ENCODE peak calls at places on chromosomes 16 and 17, in seven cellular contexts. X is neural progenitor cell, H is pancreas, J is cardiac muscle cell, C is left ventricle myocardium inferior, G is esophagus muscularis mucosa, F is hepatocyte. D is an unnamed sample.

GRCh38 chr16:15493416-15494181 is 59.2 kb downstream of the BMERB1 start:
- DNase-seq in J (no peak), H (no peak), C (no peak), X (no peak), G (no peak), F (no peak), D (no peak)

GRCh38 chr16:75011634-75012307 is 12.9 kb downstream of the ZNRF1 start:
- DNase-seq in X (no peak), G (no peak), H (no peak), J (no peak), C (no peak), F (peak; percentile 35), D (no peak)

GRCh38 chr16:86619263-86619935 is 41.0 kb downstream of the FOXL1 start:
- DNase-seq in F (no peak), G (no peak), H (no peak), J (no peak), C (no peak), X (no peak), D (no peak)

GRCh38 chr16:83356266-83356665 is 451.5 kb upstream of the HSBP1 start:
- DNase-seq in C (no peak), F (peak; percentile 86), H (peak; percentile 13), J (peak; percentile 81), X (peak; percentile 82), G (no peak), D (no peak)

GRCh38 chr17:75515523-75516254 is at the start of gene CASKIN2:
- DNase-seq in J (peak; percentile 95), G (peak; percentile 97), C (peak; percentile 98), X (peak; percentile 97), F (peak; percentile 98), H (peak; percentile 96), D (peak; percentile 98)

GRCh38 chr16:25063865-25064264 is 47.7 kb upstream of the LCMT1 start:
- DNase-seq in C (peak; percentile 35), F (no peak), G (no peak), X (no peak), H (no peak), J (peak; percentile 15), D (no peak)

GRCh38 chr16:2952679-2953078 is 11.4 kb upstream of the KREMEN2 start:
- DNase-seq in G (no peak), F (no peak), C (no peak), J (no peak), H (no peak), X (no peak), D (no peak)

GRCh38 chr17:17823433-17824118 is 13.2 kb downstream of the SREBF1 start:
- DNase-seq in G (peak; percentile 97), H (peak; percentile 84), C (peak; percentile 86), X (peak; percentile 99), J (peak; percentile 96), F (peak; percentile 97), D (peak; percentile 88)

GRCh38 chr16:12907670-12908233 is 6.4 kb downstream of the SHISA9 start:
- DNase-seq in J (no peak), H (no peak), C (no peak), X (peak; percentile 58), F (no peak), G (no peak), D (no peak)

GRCh38 chr16:75908718-75909117 is 182.4 kb upstream of the CPHXL start:
- DNase-seq in X (no peak), H (no peak), C (no peak), J (no peak), G (no peak), F (no peak), D (no peak)

GRCh38 chr17:34163681-34164080 is 91.4 kb upstream of the CCL2 start:
- DNase-seq in J (peak; percentile 32), X (peak; percentile 64), F (peak; percentile 33), C (no peak), G (no peak), H (no peak), D (no peak)

GRCh38 chr17:22694362-22695227 is 1002.3 kb downstream of the KCNJ18 start:
- DNase-seq in X (no peak), H (no peak), F (no peak), J (no peak), C (no peak), G (peak; percentile 83), D (no peak)

GRCh38 chr17:8173871-8174322 is 2.3 kb downstream of the TMEM107 start:
- DNase-seq in H (no peak), C (no peak), X (peak; percentile 65), F (peak; percentile 44), J (no peak), G (no peak), D (no peak)

DNA sequence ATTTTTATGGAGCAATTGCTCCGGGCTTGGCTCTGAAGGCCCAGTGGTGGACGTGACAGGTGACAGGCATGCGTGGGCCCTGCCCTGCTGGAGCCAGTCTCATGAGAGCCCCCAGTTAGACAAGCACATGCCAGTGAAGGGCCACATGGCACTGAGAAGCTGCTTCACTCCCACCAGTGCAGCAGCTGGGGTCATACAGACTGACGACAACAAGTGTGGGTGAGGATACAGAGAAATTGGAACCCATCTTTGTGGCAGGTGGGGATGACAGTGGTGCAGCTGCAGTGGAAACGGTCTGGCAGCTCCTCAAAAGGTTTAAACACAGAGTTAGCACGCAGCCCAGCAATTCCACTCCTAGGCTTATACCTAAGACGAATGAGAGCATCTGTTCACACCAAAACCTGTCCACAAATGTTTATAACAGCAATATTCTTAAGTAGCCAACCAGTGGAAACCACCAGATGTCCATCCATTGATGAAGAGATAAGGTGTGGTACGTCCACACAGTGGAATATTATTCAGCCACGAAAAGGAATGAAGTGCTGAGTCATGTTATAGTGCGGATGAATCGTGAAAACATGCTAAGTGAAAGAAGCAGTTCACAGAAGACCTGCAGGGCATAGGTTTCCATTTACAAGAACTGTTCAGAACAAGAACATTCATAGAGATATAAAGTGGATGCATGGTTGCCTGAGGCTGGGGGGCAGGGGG is 12.5 kb upstream of the CIBAR2 start:
- DNase-seq in X (no peak), J (no peak), H (no peak), F (no peak), C (no peak), G (no peak), D (no peak)
- H3K4me3 ChIP-seq in X (no peak overlapping the region), J (no peak overlapping the region), H (no peak overlapping the region), F (no peak overlapping the region), C (no peak overlapping the region), G (no peak overlapping the region), D (no peak overlapping the region)

GRCh38 chr16:35562919-35563318 is 2103.5 kb downstream of the TP53TG3F start:
- DNase-seq in H (no peak), J (no peak), C (no peak), F (no peak), G (peak; percentile 79), X (no peak), D (no peak)

GRCh38 chr16:35562471-35562870 is 2103.1 kb downstream of the TP53TG3F start:
- DNase-seq in J (no peak), H (no peak), X (no peak), G (no peak), F (no peak), C (no peak), D (no peak)

GRCh38 chr16:35564148-35564547 is 2104.7 kb downstream of the TP53TG3F start:
- DNase-seq in C (no peak), F (no peak), X (no peak), J (no peak), G (no peak), H (no peak), D (no peak)

GRCh38 chr16:35565626-35566025 is 2106.2 kb downstream of the TP53TG3F start:
- DNase-seq in X (no peak), F (no peak), G (no peak), H (no peak), J (no peak), C (no peak), D (no peak)

GRCh38 chr16:35564889-35565288 is 2105.5 kb downstream of the TP53TG3F start:
- DNase-seq in F (no peak), X (no peak), G (peak; percentile 91), J (no peak), H (no peak), C (no peak), D (no peak)
- H3K9me3 ChIP-seq in F (no peaks in the 10 kb centered on the region), X (peaks cover 3% of the 10 kb centered on the region), G (no peaks in the 10 kb centered on the region), J (no peaks in the 10 kb centered on the region), H (no peaks in the 10 kb centered on the region), C (no peaks in the 10 kb centered on the region), D (no peaks in the 10 kb centered on the region)

DNA sequence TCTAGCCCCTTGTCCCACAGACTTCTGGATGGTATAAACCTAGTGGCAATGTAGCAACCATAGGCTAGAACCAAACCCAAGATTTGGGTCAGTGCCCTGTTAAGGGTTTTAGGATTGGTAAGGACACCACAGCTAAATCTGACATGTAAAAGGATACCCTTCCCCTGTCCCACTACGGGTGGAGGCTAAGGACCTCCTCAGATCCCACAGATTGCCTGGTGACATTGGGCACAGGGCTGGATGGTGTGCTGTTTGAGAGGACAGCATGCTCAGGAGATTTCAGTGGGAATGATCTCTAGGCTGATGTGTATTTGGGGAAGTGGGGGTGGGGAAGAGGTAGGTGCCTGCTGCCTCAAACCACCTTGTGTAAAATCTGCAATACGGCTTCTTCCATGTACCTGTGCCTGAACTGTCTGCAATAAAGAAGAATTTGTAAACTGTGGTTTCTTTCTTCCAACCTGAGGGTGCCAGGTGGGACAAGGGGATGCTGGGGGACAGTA is 671 bp upstream of the EDC4 start:
- DNase-seq in X (no peak), H (no peak), G (no peak), C (no peak), J (no peak), F (no peak), D (no peak)
- H3K27ac ChIP-seq in X (peak overlapping the region; percentile 11), H (peak overlapping the region; percentile 78), G (peak overlapping the region; percentile 83), C (peak overlapping the region; percentile 90), J (no peak overlapping the region), F (peak overlapping the region; percentile 88), D (no peak overlapping the region)

GRCh38 chr17:1231456-1231855 is 38.8 kb upstream of the BHLHA9 start:
- DNase-seq in H (no peak), J (no peak), X (no peak), C (peak; percentile 53), G (no peak), F (no peak), D (peak; percentile 37)

GRCh38 chr17:1228752-1229353 is 41.4 kb upstream of the BHLHA9 start:
- DNase-seq in F (no peak), J (no peak), C (no peak), H (no peak), X (peak; percentile 24), G (no peak), D (peak; percentile 22)

GRCh38 chr17:1227917-1228751 is 42.1 kb upstream of the BHLHA9 start:
- DNase-seq in H (no peak), C (peak; percentile 52), F (peak; percentile 35), G (no peak), J (peak; percentile 20), X (peak; percentile 52), D (peak; percentile 36)

GRCh38 chr17:1229354-1229890 is 40.8 kb upstream of the BHLHA9 start:
- DNase-seq in X (peak; percentile 50), H (peak; percentile 57), F (peak; percentile 57), C (peak; percentile 73), G (peak; percentile 94), J (peak; percentile 34), D (peak; percentile 70)

DNA sequence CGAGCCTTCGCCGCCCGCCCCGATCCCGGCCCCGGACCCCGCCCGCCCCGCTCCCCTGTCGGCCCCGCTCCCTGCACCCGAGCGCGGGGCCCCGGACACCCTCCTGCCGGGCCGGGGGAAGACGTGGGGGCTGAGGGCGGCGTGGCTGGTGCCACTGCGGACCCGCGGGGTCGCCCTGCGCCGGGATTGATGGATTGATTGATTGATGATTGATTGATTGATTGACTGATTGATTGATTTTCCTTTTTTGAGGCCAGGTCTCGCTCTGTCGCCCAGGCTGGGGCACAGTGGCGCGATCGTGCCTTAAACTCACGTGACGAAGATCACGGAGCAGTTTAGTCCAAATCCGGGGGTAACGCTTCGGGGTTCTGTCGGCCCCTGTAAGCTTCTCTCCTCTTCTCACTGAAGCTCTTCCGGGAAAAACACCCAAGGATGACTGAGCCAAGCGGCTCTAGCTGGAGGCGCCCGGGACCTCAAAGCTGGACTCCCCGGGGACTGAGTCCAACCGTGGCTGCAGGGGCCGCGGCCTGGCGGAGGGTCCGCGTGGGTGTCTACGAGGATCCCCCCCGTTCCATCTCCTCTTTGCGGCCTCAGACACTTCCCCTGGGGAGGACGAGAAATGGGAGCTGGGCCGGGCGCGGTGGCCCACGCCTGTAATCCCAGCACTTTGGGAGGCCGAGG is 40.2 kb upstream of the BHLHA9 start:
- DNase-seq in H (no peak), X (no peak), C (no peak), F (no peak), J (no peak), G (no peak), D (no peak)
- H3K4me3 ChIP-seq in H (peak overlapping the region; percentile 33), X (peak overlapping the region; percentile 64), C (peak overlapping the region; percentile 69), F (peak overlapping the region; percentile 27), J (peak overlapping the region; percentile 43), G (peak overlapping the region; percentile 77), D (peak overlapping the region; percentile 61)

D was measured in heart right ventricle.